ENCODE peak calls at places on chromosomes 12 and 14, in seven cellular contexts. One of them, this sample, is unnamed.

GRCh38 chr12:112422531-112422930 is 3.8 kb downstream of the PTPN11 start:
- DNase-seq in WTC11: no peak
- DNase-seq in HEK293T: no peak
- DNase-seq in coronary artery: no peak
- DNase-seq in myocyte: no peak
- DNase-seq in iris pigment epithelial cell: peak; percentile 36
- DNase-seq in stimulated activated CD8-positive, alpha-beta memory T cell treated with anti-CD3 and anti-CD28 coated beads, Interleukin-12 subunit alpha, Interleukin-12 subunit beta, amount 100 ng/mL, for 1 hour: no peak
- DNase-seq in this sample: no peak

GRCh38 chr12:130522244-130522834 is 184.7 kb downstream of the PIWIL1 start:
- DNase-seq in myocyte: no peak
- DNase-seq in stimulated activated CD8-positive, alpha-beta memory T cell treated with anti-CD3 and anti-CD28 coated beads, Interleukin-12 subunit alpha, Interleukin-12 subunit beta, amount 100 ng/mL, for 1 hour: no peak
- DNase-seq in HEK293T: no peak
- DNase-seq in WTC11: no peak
- DNase-seq in iris pigment epithelial cell: no peak
- DNase-seq in coronary artery: no peak
- DNase-seq in this sample: no peak

GRCh38 chr14:74391479-74391878 is 34.5 kb downstream of the SYNDIG1L start:
- DNase-seq in HEK293T: no peak
- DNase-seq in iris pigment epithelial cell: peak; percentile 23
- DNase-seq in WTC11: no peak
- DNase-seq in stimulated activated CD8-positive, alpha-beta memory T cell treated with anti-CD3 and anti-CD28 coated beads, Interleukin-12 subunit alpha, Interleukin-12 subunit beta, amount 100 ng/mL, for 1 hour: no peak
- DNase-seq in myocyte: no peak
- DNase-seq in coronary artery: no peak
- DNase-seq in this sample: no peak

GRCh38 chr12:124195226-124195938 is 99.5 kb upstream of the RFLNA start:
- DNase-seq in stimulated activated CD8-positive, alpha-beta memory T cell treated with anti-CD3 and anti-CD28 coated beads, Interleukin-12 subunit alpha, Interleukin-12 subunit beta, amount 100 ng/mL, for 1 hour: no peak
- DNase-seq in iris pigment epithelial cell: no peak
- DNase-seq in WTC11: no peak
- DNase-seq in HEK293T: no peak
- DNase-seq in coronary artery: no peak
- DNase-seq in myocyte: no peak
- DNase-seq in this sample: no peak

GRCh38 chr14:39726563-39726962 is 294.3 kb upstream of the FBXO33 start:
- DNase-seq in WTC11: no peak
- DNase-seq in myocyte: no peak
- DNase-seq in coronary artery: no peak
- DNase-seq in stimulated activated CD8-positive, alpha-beta memory T cell treated with anti-CD3 and anti-CD28 coated beads, Interleukin-12 subunit alpha, Interleukin-12 subunit beta, amount 100 ng/mL, for 1 hour: no peak
- DNase-seq in HEK293T: no peak
- DNase-seq in iris pigment epithelial cell: no peak
- DNase-seq in this sample: no peak

GRCh38 chr12:69927145-69927544 is 102.1 kb downstream of the MYRFL start:
- DNase-seq in iris pigment epithelial cell: no peak
- DNase-seq in myocyte: no peak
- DNase-seq in stimulated activated CD8-positive, alpha-beta memory T cell treated with anti-CD3 and anti-CD28 coated beads, Interleukin-12 subunit alpha, Interleukin-12 subunit beta, amount 100 ng/mL, for 1 hour: no peak
- DNase-seq in coronary artery: no peak
- DNase-seq in HEK293T: no peak
- DNase-seq in WTC11: no peak
- DNase-seq in this sample: no peak

GRCh38 chr12:96806272-96806671 is 100.8 kb upstream of the NEDD1 start:
- DNase-seq in stimulated activated CD8-positive, alpha-beta memory T cell treated with anti-CD3 and anti-CD28 coated beads, Interleukin-12 subunit alpha, Interleukin-12 subunit beta, amount 100 ng/mL, for 1 hour: no peak
- DNase-seq in coronary artery: no peak
- DNase-seq in iris pigment epithelial cell: no peak
- DNase-seq in myocyte: no peak
- DNase-seq in WTC11: no peak
- DNase-seq in HEK293T: no peak
- DNase-seq in this sample: no peak

GRCh38 chr12:47744005-47744651 is 14.6 kb downstream of the RAPGEF3 start:
- DNase-seq in HEK293T: peak; percentile 42
- DNase-seq in myocyte: no peak
- DNase-seq in coronary artery: no peak
- DNase-seq in stimulated activated CD8-positive, alpha-beta memory T cell treated with anti-CD3 and anti-CD28 coated beads, Interleukin-12 subunit alpha, Interleukin-12 subunit beta, amount 100 ng/mL, for 1 hour: peak; percentile 50
- DNase-seq in iris pigment epithelial cell: no peak
- DNase-seq in WTC11: peak; percentile 84
- DNase-seq in this sample: peak; percentile 91

GRCh38 chr14:100593751-100594624 is 6.8 kb upstream of the BEGAIN start:
- DNase-seq in iris pigment epithelial cell: no peak
- DNase-seq in myocyte: no peak
- DNase-seq in coronary artery: no peak
- DNase-seq in HEK293T: no peak
- DNase-seq in WTC11: peak; percentile 7
- DNase-seq in stimulated activated CD8-positive, alpha-beta memory T cell treated with anti-CD3 and anti-CD28 coated beads, Interleukin-12 subunit alpha, Interleukin-12 subunit beta, amount 100 ng/mL, for 1 hour: no peak
- DNase-seq in this sample: no peak

GRCh38 chr12:8648598-8649205 is 13.9 kb downstream of the MFAP5 start:
- DNase-seq in iris pigment epithelial cell: no peak
- DNase-seq in HEK293T: no peak
- DNase-seq in myocyte: peak; percentile 44
- DNase-seq in stimulated activated CD8-positive, alpha-beta memory T cell treated with anti-CD3 and anti-CD28 coated beads, Interleukin-12 subunit alpha, Interleukin-12 subunit beta, amount 100 ng/mL, for 1 hour: no peak
- DNase-seq in WTC11: no peak
- DNase-seq in coronary artery: no peak
- DNase-seq in this sample: no peak

GRCh38 chr14:99201351-99202073 is 70.5 kb downstream of the BCL11B start:
- DNase-seq in HEK293T: peak; percentile 24
- DNase-seq in myocyte: no peak
- DNase-seq in iris pigment epithelial cell: no peak
- DNase-seq in coronary artery: no peak
- DNase-seq in WTC11: no peak
- DNase-seq in stimulated activated CD8-positive, alpha-beta memory T cell treated with anti-CD3 and anti-CD28 coated beads, Interleukin-12 subunit alpha, Interleukin-12 subunit beta, amount 100 ng/mL, for 1 hour: no peak
- DNase-seq in this sample: no peak

GRCh38 chr14:86712727-86713126 is 1182.8 kb downstream of the FLRT2 start:
- DNase-seq in stimulated activated CD8-positive, alpha-beta memory T cell treated with anti-CD3 and anti-CD28 coated beads, Interleukin-12 subunit alpha, Interleukin-12 subunit beta, amount 100 ng/mL, for 1 hour: no peak
- DNase-seq in coronary artery: no peak
- DNase-seq in HEK293T: no peak
- DNase-seq in WTC11: no peak
- DNase-seq in iris pigment epithelial cell: peak; percentile 1
- DNase-seq in myocyte: no peak
- DNase-seq in this sample: no peak

GRCh38 chr14:91149462-91149861 is 35.6 kb downstream of the DGLUCY start:
- DNase-seq in HEK293T: no peak
- DNase-seq in WTC11: no peak
- DNase-seq in myocyte: peak; percentile 91
- DNase-seq in iris pigment epithelial cell: peak; percentile 100
- DNase-seq in coronary artery: no peak
- DNase-seq in stimulated activated CD8-positive, alpha-beta memory T cell treated with anti-CD3 and anti-CD28 coated beads, Interleukin-12 subunit alpha, Interleukin-12 subunit beta, amount 100 ng/mL, for 1 hour: no peak
- DNase-seq in this sample: peak; percentile 57

GRCh38 chr12:5864913-5865312 is 80.1 kb downstream of the ANO2 start:
- DNase-seq in iris pigment epithelial cell: no peak
- DNase-seq in stimulated activated CD8-positive, alpha-beta memory T cell treated with anti-CD3 and anti-CD28 coated beads, Interleukin-12 subunit alpha, Interleukin-12 subunit beta, amount 100 ng/mL, for 1 hour: no peak
- DNase-seq in WTC11: no peak
- DNase-seq in HEK293T: no peak
- DNase-seq in myocyte: no peak
- DNase-seq in coronary artery: no peak
- DNase-seq in this sample: no peak

GRCh38 chr14:57066887-57067513 is 201.7 kb downstream of the EXOC5 start:
- DNase-seq in iris pigment epithelial cell: peak; percentile 21
- DNase-seq in coronary artery: no peak
- DNase-seq in myocyte: peak; percentile 6
- DNase-seq in HEK293T: peak; percentile 62
- DNase-seq in WTC11: peak; percentile 80
- DNase-seq in stimulated activated CD8-positive, alpha-beta memory T cell treated with anti-CD3 and anti-CD28 coated beads, Interleukin-12 subunit alpha, Interleukin-12 subunit beta, amount 100 ng/mL, for 1 hour: no peak
- DNase-seq in this sample: peak; percentile 72

GRCh38 chr14:59510957-59511356 is 26.6 kb downstream of the JKAMP start:
- DNase-seq in HEK293T: no peak
- DNase-seq in iris pigment epithelial cell: no peak
- DNase-seq in myocyte: no peak
- DNase-seq in stimulated activated CD8-positive, alpha-beta memory T cell treated with anti-CD3 and anti-CD28 coated beads, Interleukin-12 subunit alpha, Interleukin-12 subunit beta, amount 100 ng/mL, for 1 hour: no peak
- DNase-seq in coronary artery: no peak
- DNase-seq in WTC11: no peak
- DNase-seq in this sample: no peak

GRCh38 chr12:133037207-133038005 is at the start of gene ZNF84:
- DNase-seq in coronary artery: peak; percentile 98
- DNase-seq in myocyte: peak; percentile 99
- DNase-seq in iris pigment epithelial cell: peak; percentile 98
- DNase-seq in WTC11: peak; percentile 95
- DNase-seq in HEK293T: peak; percentile 93
- DNase-seq in stimulated activated CD8-positive, alpha-beta memory T cell treated with anti-CD3 and anti-CD28 coated beads, Interleukin-12 subunit alpha, Interleukin-12 subunit beta, amount 100 ng/mL, for 1 hour: peak; percentile 95
- DNase-seq in this sample: peak; percentile 96

GRCh38 chr12:115709410-115710065 is 568.0 kb downstream of the MED13L start:
- DNase-seq in iris pigment epithelial cell: no peak
- DNase-seq in WTC11: no peak
- DNase-seq in myocyte: no peak
- DNase-seq in coronary artery: no peak
- DNase-seq in stimulated activated CD8-positive, alpha-beta memory T cell treated with anti-CD3 and anti-CD28 coated beads, Interleukin-12 subunit alpha, Interleukin-12 subunit beta, amount 100 ng/mL, for 1 hour: no peak
- DNase-seq in HEK293T: no peak
- DNase-seq in this sample: no peak

GRCh38 chr12:130596241-130596640 is 119.9 kb downstream of the RIMBP2 start:
- DNase-seq in coronary artery: no peak
- DNase-seq in iris pigment epithelial cell: no peak
- DNase-seq in stimulated activated CD8-positive, alpha-beta memory T cell treated with anti-CD3 and anti-CD28 coated beads, Interleukin-12 subunit alpha, Interleukin-12 subunit beta, amount 100 ng/mL, for 1 hour: no peak
- DNase-seq in HEK293T: no peak
- DNase-seq in WTC11: no peak
- DNase-seq in myocyte: no peak
- DNase-seq in this sample: no peak

GRCh38 chr14:63542231-63542999 is 762 bp downstream of the PPP2R5E start:
- DNase-seq in myocyte: peak; percentile 18
- DNase-seq in stimulated activated CD8-positive, alpha-beta memory T cell treated with anti-CD3 and anti-CD28 coated beads, Interleukin-12 subunit alpha, Interleukin-12 subunit beta, amount 100 ng/mL, for 1 hour: no peak
- DNase-seq in iris pigment epithelial cell: no peak
- DNase-seq in HEK293T: peak; percentile 14
- DNase-seq in coronary artery: no peak
- DNase-seq in WTC11: peak; percentile 36
- DNase-seq in this sample: no peak

GRCh38 chr14:104708606-104709268 is 15.3 kb upstream of the ADSS1 start:
- DNase-seq in iris pigment epithelial cell: peak; percentile 41
- DNase-seq in stimulated activated CD8-positive, alpha-beta memory T cell treated with anti-CD3 and anti-CD28 coated beads, Interleukin-12 subunit alpha, Interleukin-12 subunit beta, amount 100 ng/mL, for 1 hour: peak; percentile 45
- DNase-seq in coronary artery: no peak
- DNase-seq in HEK293T: peak; percentile 90
- DNase-seq in myocyte: peak; percentile 62
- DNase-seq in WTC11: peak; percentile 90
- DNase-seq in this sample: peak; percentile 70

GRCh38 chr14:81137316-81137715 is 83.4 kb downstream of the GTF2A1 start:
- DNase-seq in myocyte: peak; percentile 96
- DNase-seq in WTC11: no peak
- DNase-seq in HEK293T: no peak
- DNase-seq in coronary artery: no peak
- DNase-seq in stimulated activated CD8-positive, alpha-beta memory T cell treated with anti-CD3 and anti-CD28 coated beads, Interleukin-12 subunit alpha, Interleukin-12 subunit beta, amount 100 ng/mL, for 1 hour: no peak
- DNase-seq in iris pigment epithelial cell: peak; percentile 46
- DNase-seq in this sample: no peak

GRCh38 chr14:69850086-69850735 is 29.0 kb upstream of the SMOC1 start:
- DNase-seq in WTC11: no peak
- DNase-seq in stimulated activated CD8-positive, alpha-beta memory T cell treated with anti-CD3 and anti-CD28 coated beads, Interleukin-12 subunit alpha, Interleukin-12 subunit beta, amount 100 ng/mL, for 1 hour: no peak
- DNase-seq in coronary artery: peak; percentile 35
- DNase-seq in myocyte: peak; percentile 77
- DNase-seq in HEK293T: no peak
- DNase-seq in iris pigment epithelial cell: no peak
- DNase-seq in this sample: peak; percentile 86